ENCODE peak calls at places on chromosomes 7 and 10, in eight cellular contexts. K is thoracic aorta, L is AG10803, A is fibroblast of the aortic adventitia, X is neural progenitor cell, F is fibroblast of villous mesenchyme, N is pancreas, Y is cardiac fibroblast. G is an unnamed sample.

GRCh38 chr7:44132039-44132438 is 8.7 kb upstream of the POLD2 start:
- DNase-seq in K (no peak), L (no peak), A (peak; percentile 36), X (no peak), F (peak; percentile 63), N (no peak), Y (peak; percentile 75), G (no peak)

GRCh38 chr10:130491698-130492050 is 355.5 kb downstream of the GLRX3 start:
- DNase-seq in K (no peak), L (no peak), A (no peak), X (no peak), F (no peak), N (no peak), Y (no peak), G (no peak)

GRCh38 chr10:101588879-101589278 is 758 bp downstream of the DPCD start:
- DNase-seq in K (no peak), L (peak; percentile 24), A (peak; percentile 67), X (no peak), F (peak; percentile 64), N (no peak), Y (peak; percentile 73), G (no peak)

GRCh38 chr7:149494738-149495368 is 2.8 kb downstream of the ZNF746 start:
- DNase-seq in K (no peak), L (peak; percentile 72), A (peak; percentile 45), X (no peak), F (peak; percentile 86), N (no peak), Y (peak; percentile 74), G (peak; percentile 75)

GRCh38 chr7:27210441-27211083 is 10.7 kb upstream of the HOXA13 start:
- DNase-seq in K (no peak), L (peak; percentile 25), A (peak; percentile 45), X (peak; percentile 83), F (peak; percentile 52), N (peak; percentile 42), Y (peak; percentile 47), G (peak; percentile 52)

GRCh38 chr7:139842414-139843210 is 13.5 kb downstream of the TBXAS1 start:
- DNase-seq in K (no peak), L (no peak), A (no peak), X (no peak), F (peak; percentile 79), N (no peak), Y (peak; percentile 74), G (peak; percentile 62)

GRCh38 chr10:1376384-1376945 is 320.3 kb downstream of the WDR37 start:
- DNase-seq in K (no peak), L (no peak), A (no peak), X (no peak), F (no peak), N (no peak), Y (no peak), G (no peak)

GRCh38 chr7:767941-768729 is 41.1 kb upstream of the PRKAR1B start:
- DNase-seq in K (no peak), L (peak; percentile 24), A (peak; percentile 67), X (no peak), F (peak; percentile 96), N (peak; percentile 44), Y (no peak), G (no peak)

GRCh38 chr10:43857206-43857952 is 208.7 kb upstream of the ZNF32 start:
- DNase-seq in K (no peak), L (peak; percentile 93), A (peak; percentile 97), X (no peak), F (peak; percentile 97), N (no peak), Y (peak; percentile 90), G (no peak)

GRCh38 chr7:28937593-28937992 is 20.5 kb downstream of the TRIL start:
- DNase-seq in K (no peak), L (no peak), A (no peak), X (no peak), F (no peak), N (no peak), Y (no peak), G (no peak)

GRCh38 chr10:89535185-89536012 is at the start of gene SLC16A12:
- DNase-seq in K (no peak), L (no peak), A (no peak), X (peak; percentile 87), F (peak; percentile 19), N (peak; percentile 44), Y (peak; percentile 22), G (no peak)

GRCh38 chr7:98993024-98993897 is 114.9 kb downstream of the TRRAP start:
- DNase-seq in K (no peak), L (no peak), A (no peak), X (no peak), F (no peak), N (no peak), Y (no peak), G (no peak)
- TF ChIP-seq CTCF in K (no peak), L (no peak), A (no peak), X (peak; percentile 41), F (no peak), N (no peak), Y (no peak), G (peak; percentile 32)

GRCh38 chr10:70381491-70382421 is 669 bp downstream of the LRRC20 start:
- DNase-seq in K (no peak), L (no peak), A (peak; percentile 19), X (peak; percentile 76), F (no peak), N (peak; percentile 47), Y (peak; percentile 51), G (peak; percentile 73)
- TF ChIP-seq CTCF in K (no peak), L (no peak), A (no peak), X (no peak), F (no peak), N (no peak), Y (no peak), G (no peak)

GRCh38 chr7:65974876-65975275 is 7.1 kb downstream of the GUSB start:
- DNase-seq in K (no peak), L (no peak), A (no peak), X (no peak), F (no peak), N (no peak), Y (no peak), G (no peak)

GRCh38 chr7:65976659-65977196 is 5.3 kb downstream of the GUSB start:
- DNase-seq in K (no peak), L (no peak), A (no peak), X (no peak), F (no peak), N (no peak), Y (no peak), G (no peak)

GRCh38 chr7:65972976-65973375 is 9.0 kb downstream of the GUSB start:
- DNase-seq in K (no peak), L (no peak), A (no peak), X (no peak), F (no peak), N (no peak), Y (no peak), G (no peak)

GRCh38 chr7:65974191-65974801 is 7.7 kb downstream of the GUSB start:
- DNase-seq in K (no peak), L (no peak), A (no peak), X (no peak), F (no peak), N (no peak), Y (no peak), G (no peak)

DNA sequence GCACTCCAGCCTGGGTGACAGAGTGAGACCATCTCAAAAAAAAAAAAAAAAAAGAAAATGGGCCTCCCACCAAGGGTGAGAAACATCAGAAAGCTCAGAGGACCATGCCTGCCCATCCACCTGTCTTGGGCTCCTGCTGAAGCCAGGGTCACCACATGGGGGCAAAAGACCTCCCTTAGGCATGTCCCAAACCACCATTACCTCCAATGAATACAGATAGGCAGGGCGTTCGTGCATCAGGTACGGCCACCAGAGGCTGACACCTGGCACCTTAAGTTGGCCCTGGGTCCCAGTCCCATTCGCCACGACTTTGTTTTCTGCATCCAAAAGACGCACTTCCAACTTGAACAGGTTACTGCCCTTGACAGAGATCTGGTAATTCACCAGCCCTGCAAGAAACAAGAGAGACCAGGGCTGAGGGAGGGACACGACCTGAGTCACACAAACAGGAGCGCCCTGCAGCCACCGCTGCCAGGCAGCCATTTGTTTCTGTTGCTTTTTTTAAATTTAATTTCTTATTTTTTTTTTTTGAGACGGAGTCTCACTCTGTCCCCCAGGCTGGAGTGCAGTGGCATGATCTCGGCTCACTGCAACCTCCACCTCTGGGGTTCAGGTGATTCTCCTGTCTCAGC is 6.1 kb downstream of the GUSB start:
- DNase-seq in K (no peak), L (no peak), A (no peak), X (no peak), F (no peak), N (no peak), Y (no peak), G (no peak)
- TF ChIP-seq CTCF in K (no peak), L (no peak), A (no peak), X (no peak), F (no peak), N (no peak), Y (no peak), G (no peak)

GRCh38 chr7:30445770-30446169 is 32.8 kb downstream of the NOD1 start:
- DNase-seq in K (peak; percentile 38), L (peak; percentile 83), A (peak; percentile 66), X (peak; percentile 15), F (peak; percentile 87), N (no peak), Y (peak; percentile 85), G (peak; percentile 99)
- TF ChIP-seq CTCF in K (no peak), L (peak; percentile 53), A (peak; percentile 40), X (no peak), F (peak; percentile 62), N (no peak), Y (peak; percentile 1), G (peak; percentile 85)

GRCh38 chr10:132551093-132551807 is 13.7 kb downstream of the INPP5A start:
- DNase-seq in K (no peak), L (peak; percentile 29), A (no peak), X (no peak), F (no peak), N (no peak), Y (no peak), G (peak; percentile 97)
- TF ChIP-seq CTCF in K (no peak), L (no peak), A (no peak), X (no peak), F (no peak), N (no peak), Y (no peak), G (peak; percentile 51)

GRCh38 chr10:72170263-72170662 is 45.5 kb upstream of the ANAPC16 start:
- DNase-seq in K (no peak), L (no peak), A (no peak), X (no peak), F (no peak), N (no peak), Y (no peak), G (no peak)

GRCh38 chr10:72162978-72163377 is 52.8 kb upstream of the ANAPC16 start:
- DNase-seq in K (no peak), L (peak; percentile 68), A (peak; percentile 86), X (no peak), F (peak; percentile 30), N (no peak), Y (peak; percentile 63), G (peak; percentile 58)

DNA sequence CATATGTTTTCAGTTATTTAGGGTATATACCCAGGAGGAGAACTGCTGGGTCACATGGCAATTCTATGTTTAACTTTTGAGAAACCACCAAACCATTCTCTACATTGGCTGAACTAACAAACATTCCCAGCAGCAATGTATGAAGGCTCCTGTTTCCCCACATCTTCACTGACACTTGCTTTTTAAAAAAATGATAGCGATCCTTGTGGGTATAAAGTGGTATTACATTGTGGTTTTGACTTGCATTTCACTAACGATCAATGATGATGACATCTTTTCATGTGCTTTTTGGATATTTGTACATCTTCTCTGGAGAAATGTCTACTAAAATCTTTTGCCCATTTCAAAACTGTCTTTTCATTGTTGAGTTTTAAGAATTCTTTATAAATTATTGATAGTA is 51.2 kb upstream of the ANAPC16 start:
- DNase-seq in K (no peak), L (peak; percentile 34), A (no peak), X (no peak), F (peak; percentile 29), N (no peak), Y (no peak), G (peak; percentile 53)
- TF ChIP-seq CTCF in K (no peak), L (no peak), A (no peak), X (peak; percentile 4), F (no peak), N (no peak), Y (no peak), G (peak; percentile 25)

G was measured in NB4.